ENCODE peak calls at places on chromosomes 1 and 21, in four cellular contexts. C is AG10803, L is fibroblast of pulmonary artery, N is epithelial cell of proximal tubule. U is an unnamed sample.

GRCh38 chr1:197915797-197916686 is 1.1 kb upstream of the LHX9 start:
- DNase-seq in N (no peak), C (peak; percentile 72), L (peak; percentile 60), U (peak; percentile 79)

GRCh38 chr1:7278827-7279752 is 492.0 kb upstream of the VAMP3 start:
- DNase-seq in C (no peak), N (no peak), L (no peak), U (no peak)

GRCh38 chr1:54977938-54978337 is 2.5 kb upstream of the TMEM61 start:
- DNase-seq in L (no peak), N (no peak), C (no peak), U (no peak)

GRCh38 chr1:2590233-2591141 is 3.9 kb downstream of the PRXL2B start:
- DNase-seq in C (no peak), L (no peak), N (no peak), U (no peak)

GRCh38 chr1:41840592-41841246 is 78.0 kb downstream of the HIVEP3 start:
- DNase-seq in N (peak; percentile 42), C (no peak), L (no peak), U (no peak)

GRCh38 chr1:3488432-3488831 is 34.0 kb downstream of the ARHGEF16 start:
- DNase-seq in L (no peak), N (no peak), C (no peak), U (no peak)

GRCh38 chr1:23774174-23774880 is 3.9 kb upstream of the PITHD1 start:
- DNase-seq in C (no peak), L (no peak), N (no peak), U (no peak)

GRCh38 chr1:8649027-8649426 is 168.4 kb downstream of the RERE start:
- DNase-seq in L (no peak), C (no peak), N (no peak), U (no peak)

GRCh38 chr1:225482489-225482950 is 54.7 kb upstream of the LBR start:
- DNase-seq in L (peak; percentile 75), N (no peak), C (peak; percentile 82), U (no peak)

GRCh38 chr1:43803646-43804045 is 96.3 kb downstream of the ST3GAL3 start:
- DNase-seq in C (no peak), N (no peak), L (no peak), U (no peak)

GRCh38 chr1:155184351-155184811 is 10.7 kb downstream of the TRIM46 start:
- DNase-seq in C (no peak), L (no peak), N (no peak), U (no peak)

GRCh38 chr1:155186955-155187891 is 13.6 kb downstream of the TRIM46 start:
- DNase-seq in N (no peak), L (no peak), C (no peak), U (no peak)

GRCh38 chr1:155186266-155186954 is 12.8 kb downstream of the TRIM46 start:
- DNase-seq in C (no peak), L (no peak), N (no peak), U (no peak)

GRCh38 chr1:155184835-155185782 is 11.5 kb downstream of the TRIM46 start:
- DNase-seq in L (no peak), N (no peak), C (no peak), U (no peak)

GRCh38 chr1:155185783-155186265 is 12.2 kb downstream of the TRIM46 start:
- DNase-seq in C (no peak), L (no peak), N (no peak), U (no peak)
- H3K4me3 ChIP-seq in C (no peak overlapping the region), L (no peak overlapping the region), N (no peak overlapping the region), U (no peak overlapping the region)

GRCh38 chr1:227451062-227451461 is 112.3 kb upstream of the ZNF678 start:
- DNase-seq in N (no peak), L (no peak), C (no peak), U (no peak)

GRCh38 chr1:227447531-227447990 is 115.8 kb upstream of the ZNF678 start:
- DNase-seq in C (peak; percentile 47), L (peak; percentile 51), N (no peak), U (peak; percentile 70)

GRCh38 chr1:227450489-227450888 is 112.9 kb upstream of the ZNF678 start:
- DNase-seq in L (no peak), N (no peak), C (no peak), U (no peak)

GRCh38 chr1:227449727-227450420 is 113.5 kb upstream of the ZNF678 start:
- DNase-seq in C (no peak), N (no peak), L (no peak), U (no peak)

DNA sequence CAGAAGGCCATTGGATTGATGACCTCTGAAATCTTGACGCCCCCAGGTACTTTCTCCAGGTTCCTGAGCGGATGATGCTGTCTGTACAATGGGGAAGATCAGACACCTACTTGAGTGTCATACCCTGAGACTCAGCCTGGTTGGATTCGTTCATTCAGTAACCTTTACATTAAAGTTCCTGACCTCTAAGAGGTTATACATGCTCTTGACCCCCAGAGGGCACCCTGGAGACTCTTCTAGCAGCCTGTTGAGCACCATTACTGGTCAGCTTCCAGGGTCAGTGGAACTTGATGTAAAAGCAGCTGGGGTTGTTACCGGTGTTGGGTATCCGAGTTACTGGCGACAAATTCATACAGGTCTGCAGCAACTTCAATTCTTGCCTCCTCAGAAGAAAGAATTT is 114.3 kb upstream of the ZNF678 start:
- DNase-seq in C (peak; percentile 34), L (no peak), N (no peak), U (peak; percentile 51)
- TF ChIP-seq CTCF in C (peak; percentile 58), L (peak; percentile 37), N (peak; percentile 58), U (peak; percentile 22)

DNA sequence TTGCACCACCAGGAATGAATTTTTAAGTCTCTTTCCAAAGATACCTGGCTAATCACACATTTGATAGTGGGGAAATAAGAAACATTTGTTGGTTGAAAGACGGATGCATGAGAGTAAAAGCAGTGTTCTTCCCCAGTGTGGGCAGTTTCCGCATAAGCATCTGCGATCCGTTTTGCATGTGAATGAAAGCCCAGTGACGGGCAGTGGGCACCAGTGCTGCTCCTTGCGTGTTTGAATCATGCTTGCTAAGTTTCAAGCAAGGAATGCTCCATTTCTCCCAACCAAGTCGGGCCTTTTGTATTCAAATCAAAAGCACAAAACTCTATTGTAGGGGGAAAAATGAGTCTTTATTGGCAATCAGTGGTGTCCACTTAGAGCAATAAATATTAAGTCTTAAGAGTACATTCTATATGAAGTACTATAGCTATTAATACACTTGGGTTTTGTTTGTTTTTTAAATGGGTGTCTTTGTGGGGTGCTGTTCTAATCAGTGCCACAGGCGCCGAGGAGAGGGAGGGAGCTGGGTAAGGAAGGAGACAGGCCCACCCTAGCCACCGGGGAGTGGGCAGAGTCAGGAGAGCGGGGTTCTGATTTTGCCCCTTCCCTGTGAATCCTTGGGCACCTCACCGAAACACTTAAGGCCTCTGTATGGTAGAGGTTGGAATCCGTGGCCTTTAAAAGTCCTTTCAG is 750 bp upstream of the PTGFRN start:
- DNase-seq in C (no peak), N (no peak), L (no peak), U (no peak)
- H3K4me3 ChIP-seq in C (peak overlapping the region; percentile 64), N (peak overlapping the region; percentile 76), L (peak overlapping the region; percentile 76), U (peak overlapping the region; percentile 65)

DNA sequence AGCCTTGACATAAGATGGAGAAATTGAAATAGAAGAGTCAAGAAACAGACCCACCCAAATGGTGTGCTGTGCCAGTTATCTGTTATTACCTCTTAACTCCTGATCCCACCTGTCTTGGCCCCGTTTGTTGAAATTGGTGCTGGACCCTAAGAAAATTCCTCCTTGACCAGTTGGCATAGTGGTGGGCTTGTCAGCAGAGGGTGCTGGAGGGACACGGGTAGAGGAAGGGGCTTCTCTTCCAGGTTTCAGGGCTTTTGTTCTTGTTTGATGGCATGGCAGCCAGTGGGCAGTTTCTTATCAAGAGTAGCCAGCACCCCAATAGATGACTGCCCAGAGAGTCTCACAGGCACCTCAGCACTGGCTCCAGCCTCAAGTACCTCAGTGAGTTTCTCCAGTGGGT is 51.6 kb downstream of the PCBP3 start:
- DNase-seq in C (no peak), L (no peak), N (no peak), U (no peak)
- TF ChIP-seq CTCF in C (no peak), L (peak; percentile 6), N (peak; percentile 22), U (no peak)

GRCh38 chr1:56644064-56644940 is 812 bp upstream of the PRKAA2 start:
- DNase-seq in L (no peak), C (no peak), N (no peak), U (peak; percentile 20)

GRCh38 chr1:56644941-56645662 is at the start of gene PRKAA2:
- DNase-seq in N (no peak), C (peak; percentile 11), L (no peak), U (peak; percentile 21)

GRCh38 chr1:56645663-56646330 is 683 bp downstream of the PRKAA2 start:
- DNase-seq in C (no peak), L (no peak), N (no peak), U (peak; percentile 51)

GRCh38 chr1:56647106-56647505 is 2.0 kb downstream of the PRKAA2 start:
- DNase-seq in L (no peak), N (no peak), C (no peak), U (no peak)

DNA sequence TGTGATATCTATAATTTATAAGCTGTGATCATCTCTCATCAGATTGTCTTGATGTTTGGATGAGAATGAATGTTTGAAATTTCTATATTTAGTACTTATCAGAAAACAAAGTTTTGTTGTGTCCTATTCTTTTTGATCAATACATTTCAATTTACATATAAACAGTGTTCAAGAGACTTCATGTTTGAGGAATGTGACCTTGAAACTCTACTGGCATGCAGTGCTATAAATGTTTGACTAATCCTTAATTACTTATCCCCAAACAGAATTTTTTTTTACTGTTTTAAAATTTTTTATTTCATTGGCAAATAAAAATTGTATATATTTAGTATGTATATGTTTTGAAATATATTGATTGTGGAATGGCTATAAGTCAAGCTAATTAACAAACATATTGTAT is 1.5 kb upstream of the PRKAA2 start:
- DNase-seq in C (no peak), N (no peak), L (no peak), U (peak; percentile 40)
- H3K4me3 ChIP-seq in C (no peak overlapping the region), N (no peak overlapping the region), L (no peak overlapping the region), U (no peak overlapping the region)

GRCh38 chr21:16855164-16855667 is 657.6 kb upstream of the CXADR start:
- DNase-seq in N (no peak), C (no peak), L (no peak), U (no peak)

DNA sequence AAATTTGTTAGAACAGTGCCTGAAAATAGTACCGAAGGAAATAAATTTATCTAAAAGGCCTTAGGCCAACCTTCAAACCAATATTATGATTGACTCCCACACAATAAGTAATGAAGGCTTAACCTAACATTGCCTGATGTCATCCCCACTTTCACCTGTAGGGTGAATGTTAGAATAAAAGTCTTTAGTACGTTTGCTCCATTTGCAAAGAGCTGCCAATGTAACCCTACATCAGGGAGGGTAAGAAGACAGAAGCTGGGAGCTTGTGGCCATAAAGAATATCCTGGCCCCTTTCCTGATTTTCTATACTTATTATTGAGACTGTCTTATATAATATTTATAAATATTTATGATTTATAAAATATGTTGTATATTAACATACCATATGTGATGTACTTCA is 661.8 kb upstream of the CXADR start:
- DNase-seq in L (no peak), C (no peak), N (no peak), U (no peak)
- TF ChIP-seq CTCF in L (no peak), C (no peak), N (peak; percentile 28), U (no peak)

U was measured in foreskin fibroblast.